ENCODE peak calls at places on chromosomes 6 and 20, in five cellular contexts. E is transverse colon, U is heart right ventricle, T is colonic mucosa, B is stomach. J is an unnamed sample. For H3K9me3, the result is how much of the 10 kb centered on the place peaks cover.

GRCh38 chr20:25081065-25081729 is 744 bp downstream of the VSX1 start:
- DNase-seq in B (peak), T (no peak), E (no peak), U (no peak), J (no peak)

GRCh38 chr20:24164360-24164759 is 175.8 kb upstream of the GGTLC1 start:
- DNase-seq in T (no peak), U (no peak), B (no peak), E (no peak), J (no peak)

GRCh38 chr6:27293436-27294152 is 18.5 kb downstream of the POM121L2 start:
- DNase-seq in U (no peak), T (no peak), E (no peak), B (no peak), J (no peak)

GRCh38 chr6:168419569-168419968 is 21.4 kb upstream of the SMOC2 start:
- DNase-seq in B (no peak), E (no peak), U (no peak), T (no peak), J (no peak)

GRCh38 chr20:62449951-62450815 is 22.8 kb upstream of the RBBP8NL start:
- DNase-seq in U (peak), B (no peak), T (peak), E (peak), J (peak)

GRCh38 chr6:39973661-39974060 is 39.4 kb upstream of the MOCS1 start:
- DNase-seq in B (no peak), U (no peak), E (no peak), T (no peak), J (no peak)

GRCh38 chr20:56781108-56781739 is 152.1 kb downstream of the TFAP2C start:
- DNase-seq in B (no peak), T (no peak), E (no peak), U (no peak), J (no peak)

GRCh38 chr20:63321148-63321831 is 28.3 kb downstream of the COL20A1 start:
- DNase-seq in U (peak), E (no peak), T (no peak), B (no peak), J (no peak)

GRCh38 chr6:143299253-143300166 is 151.0 kb downstream of the ADAT2 start:
- DNase-seq in B (no peak), E (no peak), T (no peak), U (no peak), J (no peak)

GRCh38 chr20:63741676-63742380 is 2.3 kb downstream of the SLC2A4RG start:
- DNase-seq in U (no peak), T (no peak), E (no peak), B (no peak), J (no peak)

GRCh38 chr20:25496968-25497401 is 88.3 kb downstream of the NINL start:
- DNase-seq in B (no peak), U (no peak), T (no peak), E (no peak), J (no peak)

GRCh38 chr6:143695106-143696059 is 17.6 kb downstream of the PHACTR2 start:
- DNase-seq in T (no peak), U (no peak), E (no peak), B (no peak), J (peak)

GRCh38 chr6:80003841-80004198 is 629 bp upstream of the TTK start:
- DNase-seq in T (peak), U (peak), B (no peak), E (peak), J (peak)

GRCh38 chr6:143060354-143060805 is 309 bp upstream of the AIG1 start:
- DNase-seq in B (peak), E (peak), T (peak), U (peak), J (peak)

GRCh38 chr6:136566851-136567250 is 16.6 kb upstream of the MAP7 start:
- DNase-seq in E (no peak), U (no peak), B (no peak), T (no peak), J (peak)

GRCh38 chr6:150058231-150058792 is 10.6 kb downstream of the ULBP3 start:
- DNase-seq in E (no peak), B (no peak), T (no peak), U (no peak), J (no peak)

GRCh38 chr6:23446394-23447001 is 679.5 kb upstream of the NRSN1 start:
- DNase-seq in E (no peak), U (no peak), T (no peak), B (no peak), J (no peak)

GRCh38 chr20:15834857-15835256 is 738.4 kb downstream of the KIF16B start:
- DNase-seq in U (no peak), T (no peak), E (no peak), B (no peak), J (no peak)

GRCh38 chr20:40835321-40835720 is 146.3 kb upstream of the MAFB start:
- DNase-seq in E (no peak), T (no peak), U (no peak), B (no peak), J (no peak)

GRCh38 chr6:34234667-34235604 is 1.7 kb upstream of the HMGA1 start:
- DNase-seq in B (no peak), T (peak), U (peak), E (peak), J (peak)

GRCh38 chr20:36439040-36439730 is 102.1 kb upstream of the MYL9 start:
- DNase-seq in U (peak), B (peak), T (peak), E (peak), J (peak)

GRCh38 chr6:161486326-161486725 is 212.5 kb upstream of the AGPAT4 start:
- DNase-seq in B (no peak), E (no peak), T (no peak), U (no peak), J (peak)

GRCh38 chr6:110083875-110084585 is 95.4 kb downstream of the WASF1 start:
- DNase-seq in E (no peak), T (no peak), B (no peak), U (no peak), J (no peak)

GRCh38 chr6:36760685-36761435 is 63.2 kb downstream of the RAB44 start:
- DNase-seq in U (no peak), T (no peak), E (no peak), B (no peak), J (no peak)

GRCh38 chr6:104229057-104229456 is 630.7 kb downstream of the HACE1 start:
- DNase-seq in E (no peak), T (no peak), B (no peak), U (no peak), J (no peak)

GRCh38 chr20:5859611-5860010 is 90.7 kb downstream of the TRMT6 start:
- DNase-seq in B (no peak), T (no peak), U (no peak), E (no peak), J (no peak)

GRCh38 chr6:46584586-46584985 is 68.0 kb downstream of the CYP39A1 start:
- DNase-seq in E (no peak), U (no peak), T (no peak), B (no peak), J (no peak)

GRCh38 chr20:33474963-33475362 is 14.9 kb upstream of the CBFA2T2 start:
- DNase-seq in T (no peak), E (no peak), U (no peak), B (no peak), J (no peak)

GRCh38 chr6:26554669-26555504 is 16.7 kb downstream of the HMGN4 start:
- DNase-seq in T (peak), U (no peak), E (peak), B (no peak), J (peak)

GRCh38 chr6:82182756-82183155 is 64.8 kb downstream of the IBTK start:
- DNase-seq in T (no peak), B (no peak), E (no peak), U (no peak), J (no peak)

GRCh38 chr6:39029156-39030011 is 19.2 kb upstream of the GLP1R start:
- DNase-seq in T (peak), U (peak), E (peak), B (no peak), J (peak)

GRCh38 chr20:1426231-1426849 is 33.5 kb upstream of the FKBP1A start:
- DNase-seq in E (no peak), B (no peak), T (no peak), U (no peak), J (no peak)

GRCh38 chr6:108707328-108707976 is 140.8 kb upstream of the ARMC2 start:
- DNase-seq in B (peak), T (peak), E (peak), U (no peak), J (peak)
- H3K4me3 ChIP-seq in B (no peak), T (no peak), E (no peak), U (no peak), J (no peak)

DNA sequence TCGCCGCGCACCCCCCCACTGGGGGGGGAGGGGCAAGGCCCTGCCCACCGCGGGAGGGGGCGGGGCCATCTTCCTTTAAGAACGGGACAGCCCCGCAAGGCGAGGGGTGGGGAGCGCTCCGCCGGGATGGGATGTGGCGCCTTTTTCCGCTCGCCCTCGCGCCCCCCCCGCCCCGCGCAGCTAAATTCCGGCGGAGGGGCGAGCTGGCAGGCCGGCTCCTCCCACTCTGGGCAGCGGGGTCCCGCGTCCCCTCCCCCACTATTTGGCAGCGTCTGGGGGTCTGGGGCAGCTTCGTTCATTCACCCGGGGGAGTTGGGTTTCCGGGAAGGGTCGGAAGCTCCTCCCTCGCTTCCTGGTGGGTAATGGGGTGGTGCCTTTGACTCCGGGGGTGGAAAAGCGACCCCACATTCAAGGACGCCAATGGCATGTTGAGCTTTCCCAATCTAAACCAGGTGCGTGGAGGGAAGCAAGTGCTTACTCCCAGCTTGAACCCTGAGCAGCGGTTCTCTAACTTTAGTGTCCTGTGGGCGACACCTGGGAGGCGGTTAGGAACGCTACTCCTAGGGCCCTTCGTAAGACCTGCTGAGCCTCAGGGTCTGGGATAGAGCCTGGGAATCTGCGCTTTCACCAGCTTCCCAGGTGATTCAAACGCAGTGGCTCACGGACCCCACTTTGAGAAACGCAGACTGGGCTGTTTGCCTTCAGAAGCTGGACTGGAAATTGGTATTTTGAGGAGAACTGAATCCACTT is 927 bp downstream of the ASXL1 start:
- DNase-seq in T (peak), E (peak), B (peak), U (peak), J (peak)
- H3K27ac ChIP-seq in T (peak), E (peak), B (peak), U (peak), J (peak)

GRCh38 chr6:17577059-17577458 is 23.0 kb upstream of the FAM8A1 start:
- DNase-seq in B (no peak), T (no peak), U (no peak), E (no peak), J (no peak)
- H3K9me3 ChIP-seq in B (under half), T (under half), U (under half), E (under half), J (under half)

DNA sequence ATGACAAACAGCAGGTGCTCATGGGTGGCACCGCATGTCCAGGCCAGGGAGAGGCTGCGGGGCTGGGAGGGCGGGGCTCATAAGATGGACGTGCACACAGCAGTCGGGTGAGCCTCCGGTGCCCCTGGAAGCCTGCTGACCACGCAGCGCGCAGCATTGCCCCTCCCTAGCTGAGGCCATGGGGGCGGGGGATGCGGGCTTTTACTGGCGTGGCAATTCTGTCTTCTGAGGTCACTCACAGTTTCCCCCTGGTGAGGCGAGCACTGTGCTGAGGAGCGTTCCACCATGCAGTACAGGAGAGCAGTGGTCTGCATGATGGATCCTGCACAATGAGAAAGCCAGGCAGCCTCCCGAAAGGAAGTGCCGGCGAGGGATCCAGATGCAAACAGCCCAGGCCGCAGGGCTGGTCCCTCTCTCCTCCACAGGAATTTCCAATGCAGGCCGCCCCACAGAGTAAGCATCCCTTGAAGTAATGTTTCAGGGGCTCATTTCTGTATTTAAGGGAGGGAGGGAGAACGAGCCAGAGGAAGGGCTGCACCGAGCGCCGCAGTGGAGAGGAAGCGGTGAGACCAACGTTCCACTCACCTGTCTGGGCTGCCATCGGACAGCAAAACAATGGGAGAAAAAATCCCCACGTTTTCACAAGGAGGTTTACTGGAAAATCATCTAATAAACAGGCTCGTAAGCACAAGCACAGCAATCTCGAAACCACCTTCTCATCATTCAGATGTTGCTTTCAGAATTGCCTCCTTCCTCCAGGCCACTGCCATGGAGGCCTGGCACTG is 56.0 kb downstream of the IRF4 start:
- DNase-seq in B (no peak), T (no peak), E (no peak), U (no peak), J (no peak)
- H3K4me3 ChIP-seq in B (peak), T (no peak), E (peak), U (no peak), J (no peak)

GRCh38 chr6:139538366-139538765 is 163.9 kb upstream of the CITED2 start:
- DNase-seq in T (no peak), U (no peak), B (no peak), E (no peak), J (no peak)
- H3K27ac ChIP-seq in T (peak), U (no peak), B (peak), E (peak), J (no peak)

J was measured in small intestine.